ENCODE peak calls at places on chromosomes 3 and 15, in seven cellular contexts. P is NT2/D1; B is CD8-positive, alpha-beta memory T cell; E is brain microvascular endothelial cell; J is hepatocyte; V is prostate gland; N is heart left ventricle. L is an unnamed sample.

GRCh38 chr3:99108508-99108907 is 207.0 kb upstream of the DCBLD2 start:
- DNase-seq in P (no peak), B (no peak), E (peak; percentile 96), J (no peak), V (no peak), N (no peak), L (no peak)

GRCh38 chr3:99855900-99856299 is 38.2 kb downstream of the CMSS1 start:
- DNase-seq in P (no peak), B (no peak), E (no peak), J (no peak), V (no peak), N (no peak), L (no peak)

GRCh38 chr3:190012314-190012782 is 108.3 kb downstream of the P3H2 start:
- DNase-seq in P (peak; percentile 52), B (no peak), E (peak; percentile 28), J (peak; percentile 57), V (no peak), N (no peak), L (no peak)

GRCh38 chr3:105365536-105366301 is 990 bp upstream of the ALCAM start:
- DNase-seq in P (no peak), B (no peak), E (peak; percentile 46), J (peak; percentile 38), V (no peak), N (no peak), L (peak; percentile 63)

GRCh38 chr3:1531981-1532380 is 439.2 kb downstream of the CNTN6 start:
- DNase-seq in P (no peak), B (no peak), E (no peak), J (no peak), V (no peak), N (no peak), L (no peak)

GRCh38 chr3:112774293-112774926 is 72.3 kb downstream of the CD200R1L start:
- DNase-seq in P (no peak), B (no peak), E (peak; percentile 89), J (no peak), V (no peak), N (no peak), L (no peak)

GRCh38 chr3:127786358-127787070 is 35.8 kb downstream of the MGLL start:
- DNase-seq in P (no peak), B (no peak), E (no peak), J (peak; percentile 76), V (peak; percentile 50), N (peak; percentile 84), L (peak; percentile 58)

GRCh38 chr3:142850395-142851023 is 38.4 kb downstream of the PCOLCE2 start:
- DNase-seq in P (no peak), B (no peak), E (peak; percentile 90), J (peak; percentile 21), V (no peak), N (no peak), L (peak; percentile 51)

GRCh38 chr3:129259612-129260477 is 10.4 kb downstream of the COPG1 start:
- DNase-seq in P (no peak), B (no peak), E (no peak), J (no peak), V (no peak), N (no peak), L (no peak)

GRCh38 chr3:100108464-100109079 is 5.7 kb downstream of the FILIP1L start:
- DNase-seq in P (no peak), B (no peak), E (no peak), J (no peak), V (no peak), N (no peak), L (no peak)

GRCh38 chr3:43959498-43960447 is 269.0 kb downstream of the ABHD5 start:
- DNase-seq in P (no peak), B (no peak), E (no peak), J (no peak), V (no peak), N (no peak), L (no peak)

GRCh38 chr3:140830391-140830790 is 111.2 kb upstream of the SLC25A36 start:
- DNase-seq in P (no peak), B (no peak), E (no peak), J (no peak), V (no peak), N (no peak), L (no peak)

GRCh38 chr3:33716227-33716626 is 1.8 kb downstream of the CLASP2 start:
- DNase-seq in P (no peak), B (no peak), E (no peak), J (no peak), V (no peak), N (no peak), L (no peak)

GRCh38 chr3:129310612-129311011 is 31.9 kb downstream of the HMCES start:
- DNase-seq in P (no peak), B (no peak), E (no peak), J (no peak), V (no peak), N (no peak), L (no peak)

GRCh38 chr3:178382388-178383061 is 153.7 kb upstream of the KCNMB2 start:
- DNase-seq in P (no peak), B (no peak), E (peak; percentile 97), J (no peak), V (no peak), N (no peak), L (no peak)

GRCh38 chr3:13039286-13039896 is 33.8 kb downstream of the IQSEC1 start:
- DNase-seq in P (no peak), B (no peak), E (no peak), J (no peak), V (no peak), N (no peak), L (no peak)

GRCh38 chr3:150620002-150620689 is 17.0 kb downstream of the SELENOT start:
- DNase-seq in P (no peak), B (no peak), E (no peak), J (no peak), V (no peak), N (no peak), L (no peak)

GRCh38 chr3:12507871-12508281 is 23.6 kb downstream of the TSEN2 start:
- DNase-seq in P (no peak), B (no peak), E (peak; percentile 37), J (peak; percentile 13), V (no peak), N (no peak), L (no peak)

GRCh38 chr15:77702211-77702957 is 69.7 kb upstream of the LINGO1 start:
- DNase-seq in P (peak; percentile 49), B (no peak), E (peak; percentile 5), J (peak; percentile 77), V (no peak), N (no peak), L (no peak)

GRCh38 chr15:62850318-62850717 is 192.2 kb upstream of the TPM1 start:
- DNase-seq in P (no peak), B (no peak), E (no peak), J (no peak), V (no peak), N (no peak), L (peak; percentile 50)

DNA sequence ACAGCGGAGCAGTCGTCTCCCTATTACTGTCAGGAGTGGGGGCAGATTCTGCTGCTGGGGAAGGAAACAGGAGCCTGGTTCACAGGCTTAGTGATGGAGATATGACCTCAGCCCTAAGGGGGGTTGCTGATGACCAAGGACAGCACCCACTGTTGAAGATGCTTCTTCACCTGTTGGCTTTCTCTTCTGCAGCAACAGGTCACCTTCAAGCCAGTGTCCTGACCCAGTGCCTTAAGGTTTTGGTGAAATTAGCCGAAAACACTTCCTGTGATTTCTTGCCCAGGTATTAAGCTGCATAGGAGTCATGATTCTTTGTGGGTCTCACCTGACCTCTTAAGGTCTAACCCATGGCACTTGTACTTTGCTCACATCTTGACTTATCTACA is 14.0 kb downstream of the ATRIP start:
- DNase-seq in P (no peak), B (no peak), E (no peak), J (no peak), V (no peak), N (no peak), L (no peak)
- H3K36me3 ChIP-seq in P (peaks cover 88% of the 10 kb centered on the region), B (peaks cover 31% of the 10 kb centered on the region), E (peaks cover 27% of the 10 kb centered on the region), J (no peaks in the 10 kb centered on the region), V (no peaks in the 10 kb centered on the region), N (peaks cover 62% of the 10 kb centered on the region), L (peaks cover 10% of the 10 kb centered on the region)

GRCh38 chr3:38382506-38383080 is 36.0 kb downstream of the XYLB start:
- DNase-seq in P (no peak), B (no peak), E (no peak), J (peak; percentile 16), V (peak; percentile 52), N (no peak), L (no peak)
- H3K36me3 ChIP-seq in P (peaks cover 47% of the 10 kb centered on the region), B (no peaks in the 10 kb centered on the region), E (peaks cover 3% of the 10 kb centered on the region), J (no peaks in the 10 kb centered on the region), V (no peaks in the 10 kb centered on the region), N (peaks cover 35% of the 10 kb centered on the region), L (no peaks in the 10 kb centered on the region)

DNA sequence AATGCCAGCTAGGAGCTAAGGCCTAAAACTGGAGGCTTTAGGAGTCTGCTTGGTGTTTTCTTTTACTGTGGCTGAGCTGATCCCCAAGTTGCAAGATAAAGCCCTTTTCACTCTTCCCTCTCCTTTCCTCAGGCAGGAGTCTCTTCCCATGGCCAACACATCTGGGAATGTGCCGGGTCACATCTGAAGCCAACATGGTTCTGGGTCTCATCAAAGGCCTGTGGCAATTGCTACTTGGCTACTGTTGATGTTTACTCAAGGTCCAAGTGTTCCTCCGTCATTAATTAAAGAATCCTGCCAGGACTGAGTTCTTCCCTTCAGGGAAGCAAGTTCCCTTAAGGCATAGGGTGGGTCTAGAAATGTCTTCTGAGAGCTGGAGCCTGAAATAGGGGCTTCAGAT is 230.2 kb downstream of the GBE1 start:
- DNase-seq in P (no peak), B (no peak), E (no peak), J (no peak), V (no peak), N (no peak), L (no peak)
- H3K36me3 ChIP-seq in P (peaks cover 6% of the 10 kb centered on the region), B (no peaks in the 10 kb centered on the region), E (no peaks in the 10 kb centered on the region), J (no peaks in the 10 kb centered on the region), V (no peaks in the 10 kb centered on the region), N (peaks cover 66% of the 10 kb centered on the region), L (peaks cover 5% of the 10 kb centered on the region)

GRCh38 chr15:70068783-70069565 is 28.7 kb downstream of the TLE3 start:
- DNase-seq in P (no peak), B (no peak), E (no peak), J (no peak), V (no peak), N (peak; percentile 30), L (peak; percentile 66)
- H3K36me3 ChIP-seq in P (peaks cover 99% of the 10 kb centered on the region), B (peaks cover 55% of the 10 kb centered on the region), E (peaks cover 72% of the 10 kb centered on the region), J (peaks cover 8% of the 10 kb centered on the region), V (peaks cover 32% of the 10 kb centered on the region), N (peaks cover 91% of the 10 kb centered on the region), L (peaks cover 4% of the 10 kb centered on the region)

DNA sequence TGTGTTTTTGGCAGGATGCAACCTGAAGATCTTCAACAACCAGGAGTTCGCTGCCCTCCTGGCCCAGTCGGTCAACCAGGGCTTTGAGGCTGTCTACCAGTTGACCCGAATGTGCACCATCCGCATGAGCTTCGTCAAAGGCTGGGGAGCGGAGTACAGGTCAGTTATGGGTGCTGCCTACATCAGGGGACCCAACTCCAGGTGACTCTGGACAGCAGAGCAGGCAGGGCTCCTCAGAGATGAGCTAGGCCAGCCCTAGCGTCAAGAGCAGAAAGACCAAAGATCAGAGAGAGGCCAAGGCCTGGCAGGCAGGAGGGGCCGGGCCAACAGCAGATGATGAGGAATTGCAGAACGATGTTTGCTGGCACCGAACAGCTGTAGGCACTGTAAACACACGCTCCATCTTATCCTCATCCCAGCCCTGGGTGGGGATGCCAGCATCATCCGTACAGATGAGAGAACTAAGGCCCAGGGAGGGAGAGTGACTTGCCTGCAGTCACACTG is 67.1 kb downstream of the AAGAB start:
- DNase-seq in P (no peak), B (no peak), E (no peak), J (no peak), V (no peak), N (peak; percentile 13), L (no peak)
- H3K36me3 ChIP-seq in P (peaks cover 94% of the 10 kb centered on the region), B (peaks cover 28% of the 10 kb centered on the region), E (peaks cover 91% of the 10 kb centered on the region), J (peaks cover 4% of the 10 kb centered on the region), V (no peaks in the 10 kb centered on the region), N (peaks cover 77% of the 10 kb centered on the region), L (peaks cover 19% of the 10 kb centered on the region)

GRCh38 chr15:59180946-59181345 is 25.7 kb upstream of the LDHAL6B start:
- DNase-seq in P (no peak), B (no peak), E (peak; percentile 53), J (no peak), V (no peak), N (no peak), L (no peak)
- H3K36me3 ChIP-seq in P (peaks cover 26% of the 10 kb centered on the region), B (no peaks in the 10 kb centered on the region), E (peaks cover 57% of the 10 kb centered on the region), J (no peaks in the 10 kb centered on the region), V (no peaks in the 10 kb centered on the region), N (peaks cover 59% of the 10 kb centered on the region), L (no peaks in the 10 kb centered on the region)